ENCODE peak calls at places on chromosomes 1 and 21, in eight cellular contexts. J is SK-N-SH, Z is IMR-90, Q is A549, X is H1, U is HepG2, S is GM12878, N is K562. P is an unnamed sample.
A peak's percentile ranks its signal among the peaks of the same experiment; 100 is the strongest.

GRCh38 chr1:45359882-45360513 is 19.8 kb upstream of the MUTYH start:
- DNase-seq in S (no peak), U (peak; percentile 40), X (no peak), Q (no peak), N (peak; percentile 80), J (peak; percentile 37), Z (peak; percentile 77), P (peak; percentile 32)

GRCh38 chr1:1116701-1117468 is 996 bp upstream of the C1orf159 start:
- DNase-seq in J (peak; percentile 75), X (no peak), U (no peak), Z (no peak), N (peak; percentile 38), Q (peak; percentile 21), S (no peak), P (no peak)

GRCh38 chr1:156346636-156347035 is 8.3 kb downstream of the TSACC start:
- DNase-seq in S (no peak), U (no peak), Q (no peak), Z (peak; percentile 55), N (no peak), X (no peak), J (no peak), P (no peak)

GRCh38 chr1:214518387-214518786 is 33.0 kb downstream of the PTPN14 start:
- DNase-seq in S (no peak), Q (no peak), J (no peak), N (no peak), Z (peak; percentile 44), X (no peak), U (no peak), P (no peak)

GRCh38 chr1:68112835-68113243 is 62.4 kb upstream of the DIRAS3 start:
- DNase-seq in U (no peak), X (peak; percentile 1), J (no peak), N (no peak), Z (peak; percentile 93), S (no peak), Q (peak; percentile 26), P (no peak)

GRCh38 chr1:211378844-211379243 is 52.2 kb downstream of the TRAF5 start:
- DNase-seq in N (peak; percentile 48), S (no peak), X (no peak), Z (peak; percentile 80), U (no peak), Q (no peak), J (no peak), P (no peak)

GRCh38 chr1:156842618-156843300 is 16.2 kb downstream of the INSRR start:
- DNase-seq in X (no peak), S (no peak), J (no peak), N (no peak), U (no peak), Q (no peak), Z (no peak), P (no peak)

GRCh38 chr1:156813298-156813697 is 3.4 kb downstream of the SH2D2A start:
- DNase-seq in Q (no peak), J (no peak), S (no peak), N (no peak), Z (no peak), U (no peak), X (no peak), P (no peak)

GRCh38 chr21:18144341-18144740 is 100.3 kb upstream of the CHODL start:
- DNase-seq in N (no peak), U (no peak), J (no peak), Z (no peak), Q (no peak), X (no peak), S (no peak), P (no peak)

GRCh38 chr1:147241955-147242448 is 482 bp upstream of the CHD1L start:
- DNase-seq in U (no peak), J (peak; percentile 20), X (no peak), Z (no peak), N (peak; percentile 13), S (no peak), Q (no peak), P (no peak)

GRCh38 chr1:84997667-84998600 is 1.0 kb upstream of the MCOLN2 start:
- DNase-seq in J (peak; percentile 67), Z (peak; percentile 1), S (no peak), Q (no peak), U (no peak), N (no peak), X (peak; percentile 70), P (peak; percentile 35)

DNA sequence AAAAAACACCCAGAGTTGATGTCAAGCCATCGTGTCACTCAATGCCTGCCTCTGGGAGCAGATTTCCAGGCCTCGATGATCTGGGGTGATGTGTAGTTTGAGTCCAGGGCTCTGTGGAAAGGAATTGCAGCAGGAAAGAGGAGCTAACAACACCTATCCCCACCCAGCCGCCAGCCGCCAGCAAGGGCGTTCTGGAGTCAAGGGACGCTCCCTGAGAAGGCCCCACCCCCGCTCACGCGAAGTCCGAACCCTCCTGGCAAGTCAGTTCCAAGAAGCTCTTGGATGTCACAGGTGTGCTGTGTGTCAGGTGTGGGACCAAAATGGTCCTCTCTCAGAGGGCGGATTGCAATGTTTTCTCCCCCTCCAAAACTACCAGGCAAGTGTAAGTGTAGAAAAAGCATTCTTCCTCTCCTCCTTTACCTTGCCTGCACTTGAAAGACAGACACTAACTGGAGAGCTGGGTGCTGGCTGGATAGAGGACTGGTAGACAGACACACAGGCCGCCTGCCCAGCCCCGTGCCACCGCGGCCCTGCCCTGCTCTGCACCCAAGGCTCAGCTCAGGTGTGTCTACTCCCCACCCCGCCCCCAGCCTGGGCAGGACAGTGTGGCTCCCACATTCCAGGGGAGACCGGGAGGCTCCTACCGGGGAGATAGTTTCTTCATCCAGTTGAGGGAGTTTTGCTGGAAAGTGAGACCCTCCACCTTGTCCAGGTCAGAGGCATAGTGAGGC is 8.5 kb downstream of the AGT start:
- DNase-seq in Z (no peak), Q (no peak), S (no peak), J (no peak), U (no peak), X (no peak), N (no peak), P (no peak)
- TF ChIP-seq USF2 in Z (no peak), Q (no peak), S (no peak), J (no peak), U (no peak), X (no peak), N (no peak), P (no peak)

DNA sequence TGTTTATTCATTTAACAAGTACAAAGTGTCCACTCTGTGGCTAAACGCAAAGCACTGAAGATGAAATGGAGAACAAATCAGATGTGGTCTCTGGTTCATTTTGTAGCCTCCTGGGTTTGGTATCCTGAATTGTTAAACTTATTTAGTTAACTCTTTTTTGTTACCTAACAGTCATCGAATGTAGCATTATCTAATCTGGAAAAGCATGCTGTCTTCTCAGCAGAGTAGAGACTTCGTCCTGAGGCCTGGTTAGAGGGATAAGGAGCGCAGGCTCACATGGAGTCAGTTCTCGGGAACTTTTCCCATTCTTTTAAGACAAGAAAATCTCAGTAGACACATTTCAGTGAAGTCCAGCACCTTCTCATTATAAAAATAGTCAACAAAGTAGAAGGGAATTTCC is 33.1 kb upstream of the SH3D21 start:
- DNase-seq in N (peak; percentile 81), X (no peak), Z (no peak), U (no peak), J (no peak), Q (no peak), S (no peak), P (no peak)
- TF ChIP-seq USF2 in N (no peak), X (no peak), Z (no peak), U (no peak), J (no peak), Q (no peak), S (no peak), P (no peak)

GRCh38 chr21:36077758-36078157 is 7.9 kb downstream of the CBR1 start:
- DNase-seq in S (no peak), J (no peak), U (no peak), Z (no peak), N (peak; percentile 50), Q (no peak), X (no peak), P (no peak)

GRCh38 chr21:36080386-36080785 is 10.6 kb downstream of the CBR1 start:
- DNase-seq in N (no peak), Z (no peak), J (no peak), U (no peak), S (no peak), Q (no peak), X (no peak), P (no peak)

GRCh38 chr21:36076878-36077658 is 7.2 kb downstream of the CBR1 start:
- DNase-seq in Z (no peak), Q (no peak), N (peak; percentile 52), S (no peak), J (no peak), X (no peak), U (no peak), P (no peak)

GRCh38 chr21:36079671-36080070 is 9.8 kb downstream of the CBR1 start:
- DNase-seq in N (peak; percentile 50), X (no peak), Q (no peak), S (no peak), J (no peak), Z (no peak), U (no peak), P (no peak)

GRCh38 chr21:36079010-36079649 is 9.3 kb downstream of the CBR1 start:
- DNase-seq in J (no peak), Q (no peak), U (no peak), S (no peak), X (no peak), N (peak; percentile 66), Z (no peak), P (no peak)
- TF ChIP-seq USF2 in J (no peak), Q (no peak), U (no peak), S (no peak), X (no peak), N (no peak), Z (no peak), P (no peak)

GRCh38 chr1:224929335-224930237 is at the start of gene DNAH14:
- DNase-seq in U (peak; percentile 71), X (peak; percentile 92), N (peak; percentile 96), Z (peak; percentile 60), Q (peak; percentile 66), J (peak; percentile 92), S (no peak), P (peak; percentile 81)
- TF ChIP-seq USF2 in U (no peak), X (no peak), N (no peak), Z (peak; percentile 3), Q (peak; percentile 43), J (no peak), S (no peak), P (peak; percentile 69)

DNA sequence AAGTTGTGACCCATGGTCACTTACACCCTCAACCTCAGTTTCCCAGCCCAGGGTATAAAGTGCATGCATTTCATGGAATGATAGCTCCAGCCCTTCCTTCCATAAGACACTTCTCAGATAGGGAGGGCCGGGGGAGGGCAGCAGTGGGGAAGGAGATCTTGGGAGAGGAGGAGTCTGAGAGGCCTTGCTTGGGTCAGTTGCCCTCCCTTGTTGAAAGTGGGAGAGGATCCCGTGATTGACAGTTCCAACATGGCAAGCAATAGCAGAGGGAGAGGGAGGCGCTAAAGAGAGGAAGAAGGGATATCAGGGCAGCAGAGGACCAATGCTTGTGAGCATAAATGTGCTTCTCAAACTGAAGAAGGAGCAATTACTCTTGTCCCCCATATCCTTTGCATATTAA is 244.4 kb downstream of the CHRM3 start:
- DNase-seq in Z (no peak), Q (no peak), J (no peak), U (no peak), N (no peak), S (no peak), X (no peak), P (no peak)
- TF ChIP-seq USF2 in Z (no peak), Q (no peak), J (no peak), U (no peak), N (no peak), S (no peak), X (no peak), P (no peak)

P was measured in WTC11.